ENCODE peak calls at places on chromosomes 13 and 19, in four cellular contexts. One of them, this sample, is unnamed.

GRCh38 chr13:65856464-65856863 is 1373.7 kb downstream of the PCDH9 start:
- DNase-seq in cardiac fibroblast: peak; percentile 31
- DNase-seq in astrocyte of the spinal cord: peak; percentile 68
- DNase-seq in body of pancreas: no peak
- DNase-seq in this sample: no peak

GRCh38 chr19:53942001-53942786 is 20.5 kb upstream of the CACNG8 start:
- DNase-seq in cardiac fibroblast: no peak
- DNase-seq in body of pancreas: no peak
- DNase-seq in astrocyte of the spinal cord: no peak
- DNase-seq in this sample: no peak

GRCh38 chr19:42216653-42217521 is 590 bp downstream of the DEDD2 start:
- DNase-seq in cardiac fibroblast: peak; percentile 40
- DNase-seq in body of pancreas: peak; percentile 53
- DNase-seq in astrocyte of the spinal cord: peak; percentile 42
- DNase-seq in this sample: no peak

GRCh38 chr13:109055850-109056249 is 426.4 kb downstream of the MYO16 start:
- DNase-seq in astrocyte of the spinal cord: no peak
- DNase-seq in body of pancreas: no peak
- DNase-seq in cardiac fibroblast: no peak
- DNase-seq in this sample: no peak

GRCh38 chr13:47661076-47661475 is 340.0 kb downstream of the SUCLA2 start:
- DNase-seq in astrocyte of the spinal cord: peak; percentile 83
- DNase-seq in body of pancreas: no peak
- DNase-seq in cardiac fibroblast: peak; percentile 68
- DNase-seq in this sample: no peak

GRCh38 chr13:108483981-108484380 is 145.4 kb upstream of the MYO16 start:
- DNase-seq in astrocyte of the spinal cord: no peak
- DNase-seq in body of pancreas: no peak
- DNase-seq in cardiac fibroblast: no peak
- DNase-seq in this sample: no peak

GRCh38 chr13:112473818-112474217 is 97.7 kb downstream of the SPACA7 start:
- DNase-seq in cardiac fibroblast: no peak
- DNase-seq in body of pancreas: no peak
- DNase-seq in astrocyte of the spinal cord: no peak
- DNase-seq in this sample: no peak

GRCh38 chr13:80036845-80037504 is 304.0 kb downstream of the SPRY2 start:
- DNase-seq in body of pancreas: no peak
- DNase-seq in astrocyte of the spinal cord: no peak
- DNase-seq in cardiac fibroblast: no peak
- DNase-seq in this sample: no peak

GRCh38 chr19:54470991-54471782 is 1.9 kb downstream of the CDC42EP5 start:
- DNase-seq in cardiac fibroblast: no peak
- DNase-seq in body of pancreas: peak; percentile 67
- DNase-seq in astrocyte of the spinal cord: no peak
- DNase-seq in this sample: no peak

GRCh38 chr13:44307844-44308243 is 65.8 kb upstream of the SERP2 start:
- DNase-seq in astrocyte of the spinal cord: no peak
- DNase-seq in body of pancreas: no peak
- DNase-seq in cardiac fibroblast: no peak
- DNase-seq in this sample: no peak

GRCh38 chr13:86464193-86464592 is 665.0 kb upstream of the SLITRK6 start:
- DNase-seq in cardiac fibroblast: no peak
- DNase-seq in astrocyte of the spinal cord: peak; percentile 10
- DNase-seq in body of pancreas: no peak
- DNase-seq in this sample: no peak

GRCh38 chr13:110648155-110648819 is 32.9 kb downstream of the NAXD start:
- DNase-seq in body of pancreas: no peak
- DNase-seq in cardiac fibroblast: no peak
- DNase-seq in astrocyte of the spinal cord: no peak
- DNase-seq in this sample: no peak

GRCh38 chr19:42475366-42475765 is 32.6 kb upstream of the CXCL17 start:
- DNase-seq in cardiac fibroblast: no peak
- DNase-seq in astrocyte of the spinal cord: no peak
- DNase-seq in body of pancreas: no peak
- DNase-seq in this sample: no peak

GRCh38 chr19:51094696-51095279 is 12.1 kb upstream of the KLK14 start:
- DNase-seq in body of pancreas: peak; percentile 52
- DNase-seq in cardiac fibroblast: peak; percentile 26
- DNase-seq in astrocyte of the spinal cord: no peak
- DNase-seq in this sample: no peak

GRCh38 chr19:44807652-44808462 is 1.0 kb upstream of the BCAM start:
- DNase-seq in astrocyte of the spinal cord: peak; percentile 17
- DNase-seq in body of pancreas: peak; percentile 75
- DNase-seq in cardiac fibroblast: peak; percentile 48
- DNase-seq in this sample: peak; percentile 54

GRCh38 chr13:98482476-98483444 is 94.1 kb downstream of the STK24 start:
- DNase-seq in body of pancreas: peak; percentile 77
- DNase-seq in astrocyte of the spinal cord: peak; percentile 77
- DNase-seq in cardiac fibroblast: peak; percentile 85
- DNase-seq in this sample: no peak

GRCh38 chr13:40026741-40027140 is 371.3 kb downstream of the COG6 start:
- DNase-seq in cardiac fibroblast: no peak
- DNase-seq in astrocyte of the spinal cord: no peak
- DNase-seq in body of pancreas: no peak
- DNase-seq in this sample: no peak

GRCh38 chr13:40024962-40025714 is 369.7 kb downstream of the COG6 start:
- DNase-seq in body of pancreas: no peak
- DNase-seq in cardiac fibroblast: peak; percentile 9
- DNase-seq in astrocyte of the spinal cord: no peak
- DNase-seq in this sample: no peak

GRCh38 chr13:40031031-40031430 is 375.6 kb downstream of the COG6 start:
- DNase-seq in astrocyte of the spinal cord: peak; percentile 52
- DNase-seq in cardiac fibroblast: peak; percentile 78
- DNase-seq in body of pancreas: no peak
- DNase-seq in this sample: no peak

GRCh38 chr13:40026174-40026585 is 370.7 kb downstream of the COG6 start:
- DNase-seq in cardiac fibroblast: no peak
- DNase-seq in body of pancreas: no peak
- DNase-seq in astrocyte of the spinal cord: peak; percentile 4
- DNase-seq in this sample: no peak

GRCh38 chr13:40028446-40028845 is 373.0 kb downstream of the COG6 start:
- DNase-seq in cardiac fibroblast: no peak
- DNase-seq in body of pancreas: no peak
- DNase-seq in astrocyte of the spinal cord: no peak
- DNase-seq in this sample: no peak
- H3K4me3 ChIP-seq in cardiac fibroblast: no peak overlapping the region
- H3K4me3 ChIP-seq in body of pancreas: no peak overlapping the region
- H3K4me3 ChIP-seq in astrocyte of the spinal cord: no peak overlapping the region
- H3K4me3 ChIP-seq in this sample: no peak overlapping the region

GRCh38 chr13:113729329-113730019 is 29.6 kb upstream of the TMEM255B start:
- DNase-seq in cardiac fibroblast: no peak
- DNase-seq in body of pancreas: peak; percentile 12
- DNase-seq in astrocyte of the spinal cord: no peak
- DNase-seq in this sample: no peak

GRCh38 chr13:113724016-113724758 is 34.8 kb upstream of the TMEM255B start:
- DNase-seq in astrocyte of the spinal cord: no peak
- DNase-seq in cardiac fibroblast: no peak
- DNase-seq in body of pancreas: peak; percentile 13
- DNase-seq in this sample: no peak

GRCh38 chr13:113728571-113729054 is 30.4 kb upstream of the TMEM255B start:
- DNase-seq in cardiac fibroblast: no peak
- DNase-seq in body of pancreas: peak; percentile 11
- DNase-seq in astrocyte of the spinal cord: no peak
- DNase-seq in this sample: no peak

GRCh38 chr13:113724780-113725315 is 34.2 kb upstream of the TMEM255B start:
- DNase-seq in astrocyte of the spinal cord: peak; percentile 70
- DNase-seq in cardiac fibroblast: peak; percentile 64
- DNase-seq in body of pancreas: peak; percentile 75
- DNase-seq in this sample: peak; percentile 14

DNA sequence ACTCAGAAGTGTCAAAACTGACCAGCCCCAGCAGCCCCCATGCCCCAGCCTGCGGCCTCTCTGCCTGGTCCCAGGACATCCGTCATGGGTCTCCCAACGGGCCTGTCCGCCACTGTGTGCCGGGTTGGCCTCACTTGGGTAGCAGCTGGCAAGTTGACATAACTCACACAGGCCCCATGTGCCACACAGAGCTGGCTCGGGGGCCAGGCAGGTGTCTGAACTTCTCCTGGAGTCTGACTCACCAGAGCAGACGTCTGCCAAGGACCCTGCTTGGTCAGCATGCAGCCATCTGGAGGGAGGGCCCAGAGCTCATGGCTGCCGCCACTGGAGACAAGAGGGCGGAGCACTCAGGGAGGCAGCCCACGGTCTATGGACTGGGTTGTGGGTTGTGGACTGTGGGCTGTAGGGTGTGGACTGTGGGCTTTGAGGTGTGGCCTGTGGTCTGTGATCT is 32.0 kb upstream of the TMEM255B start:
- DNase-seq in body of pancreas: peak; percentile 71
- DNase-seq in cardiac fibroblast: peak; percentile 10
- DNase-seq in astrocyte of the spinal cord: peak; percentile 50
- DNase-seq in this sample: no peak
- TF ChIP-seq CTCF in body of pancreas: no peak
- TF ChIP-seq CTCF in cardiac fibroblast: peak; percentile 33
- TF ChIP-seq CTCF in astrocyte of the spinal cord: peak; percentile 13
- TF ChIP-seq CTCF in this sample: no peak

GRCh38 chr13:39051157-39051556 is 12.9 kb downstream of the NHLRC3 start:
- DNase-seq in body of pancreas: no peak
- DNase-seq in cardiac fibroblast: peak; percentile 67
- DNase-seq in astrocyte of the spinal cord: peak; percentile 59
- DNase-seq in this sample: no peak
- H3K4me3 ChIP-seq in body of pancreas: no peak overlapping the region
- H3K4me3 ChIP-seq in cardiac fibroblast: no peak overlapping the region
- H3K4me3 ChIP-seq in astrocyte of the spinal cord: no peak overlapping the region
- H3K4me3 ChIP-seq in this sample: no peak overlapping the region

GRCh38 chr19:10654610-10655456 is 687 bp downstream of the ILF3 start:
- DNase-seq in cardiac fibroblast: peak; percentile 41
- DNase-seq in astrocyte of the spinal cord: no peak
- DNase-seq in body of pancreas: peak; percentile 41
- DNase-seq in this sample: no peak

GRCh38 chr19:10648360-10648759 is 5.8 kb upstream of the ILF3 start:
- DNase-seq in astrocyte of the spinal cord: no peak
- DNase-seq in cardiac fibroblast: no peak
- DNase-seq in body of pancreas: no peak
- DNase-seq in this sample: no peak

GRCh38 chr19:10653732-10654609 is at the start of gene ILF3:
- DNase-seq in astrocyte of the spinal cord: peak; percentile 100
- DNase-seq in cardiac fibroblast: peak; percentile 100
- DNase-seq in body of pancreas: peak; percentile 100
- DNase-seq in this sample: peak; percentile 100

GRCh38 chr19:10653482-10653731 is 739 bp upstream of the ILF3 start:
- DNase-seq in astrocyte of the spinal cord: no peak
- DNase-seq in cardiac fibroblast: no peak
- DNase-seq in body of pancreas: no peak
- DNase-seq in this sample: no peak

DNA sequence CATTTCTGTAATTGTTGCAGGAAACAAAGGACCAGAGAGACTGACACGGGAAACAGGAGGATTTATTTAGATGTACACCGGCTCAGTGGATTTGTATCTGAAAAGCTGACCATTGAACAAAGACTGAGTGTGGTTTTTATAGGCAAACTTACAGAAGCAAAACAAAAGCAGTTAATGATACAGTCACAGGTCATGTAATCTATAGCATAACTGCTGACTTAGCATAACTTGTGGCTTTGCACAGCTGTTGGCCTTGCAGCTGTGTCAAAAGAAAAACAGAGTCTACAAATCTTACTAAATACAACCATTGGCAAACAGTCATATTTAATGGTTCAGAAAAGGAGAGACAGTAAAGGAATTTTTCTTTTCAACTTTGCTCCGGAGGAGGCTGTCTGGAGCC is 2.3 kb upstream of the ILF3 start:
- DNase-seq in body of pancreas: no peak
- DNase-seq in astrocyte of the spinal cord: no peak
- DNase-seq in cardiac fibroblast: no peak
- DNase-seq in this sample: no peak
- TF ChIP-seq CTCF in body of pancreas: no peak
- TF ChIP-seq CTCF in astrocyte of the spinal cord: no peak
- TF ChIP-seq CTCF in cardiac fibroblast: no peak
- TF ChIP-seq CTCF in this sample: no peak

GRCh38 chr19:3398900-3399278 is 32.5 kb downstream of the NFIC start:
- DNase-seq in cardiac fibroblast: no peak
- DNase-seq in body of pancreas: no peak
- DNase-seq in astrocyte of the spinal cord: no peak
- DNase-seq in this sample: no peak
- H3K4me3 ChIP-seq in cardiac fibroblast: no peak overlapping the region
- H3K4me3 ChIP-seq in body of pancreas: no peak overlapping the region
- H3K4me3 ChIP-seq in astrocyte of the spinal cord: no peak overlapping the region
- H3K4me3 ChIP-seq in this sample: no peak overlapping the region

GRCh38 chr13:25744176-25744575 is 307.6 kb downstream of the SHISA2 start:
- DNase-seq in body of pancreas: no peak
- DNase-seq in cardiac fibroblast: no peak
- DNase-seq in astrocyte of the spinal cord: no peak
- DNase-seq in this sample: no peak

GRCh38 chr13:25743426-25743825 is 308.4 kb downstream of the SHISA2 start:
- DNase-seq in cardiac fibroblast: no peak
- DNase-seq in astrocyte of the spinal cord: no peak
- DNase-seq in body of pancreas: no peak
- DNase-seq in this sample: no peak

GRCh38 chr13:25742220-25742619 is 309.6 kb downstream of the SHISA2 start:
- DNase-seq in cardiac fibroblast: no peak
- DNase-seq in astrocyte of the spinal cord: no peak
- DNase-seq in body of pancreas: no peak
- DNase-seq in this sample: no peak

GRCh38 chr13:25738797-25739196 is 313.0 kb downstream of the SHISA2 start:
- DNase-seq in body of pancreas: no peak
- DNase-seq in astrocyte of the spinal cord: no peak
- DNase-seq in cardiac fibroblast: peak; percentile 10
- DNase-seq in this sample: no peak

GRCh38 chr13:25741796-25742195 is 310.0 kb downstream of the SHISA2 start:
- DNase-seq in cardiac fibroblast: no peak
- DNase-seq in body of pancreas: no peak
- DNase-seq in astrocyte of the spinal cord: no peak
- DNase-seq in this sample: no peak
- TF ChIP-seq CTCF in cardiac fibroblast: no peak
- TF ChIP-seq CTCF in body of pancreas: no peak
- TF ChIP-seq CTCF in astrocyte of the spinal cord: no peak
- TF ChIP-seq CTCF in this sample: no peak